ENCODE peak calls at places on chromosomes 16 and 17, in ten cellular contexts. B is dorsolateral prefrontal cortex; N is sigmoid colon; A is Peyer's patch; T is HL-60; I is kidney epithelial cell; W is CD8-positive, alpha-beta T cell; Z is fibroblast of the aortic adventitia; P is endothelial cell; E is fibroblast of lung. G is an unnamed sample.

GRCh38 chr16:87855852-87856715 is 13.2 kb downstream of the SLC7A5 start:
- DNase-seq in B (no peak), N (peak; percentile 91), A (peak; percentile 66), T (no peak), I (no peak), W (no peak), Z (no peak), P (no peak), E (peak; percentile 56), G (no peak)

GRCh38 chr16:89076159-89076558 is 17.5 kb upstream of the ACSF3 start:
- DNase-seq in B (no peak), N (no peak), A (no peak), T (no peak), I (no peak), W (no peak), Z (no peak), P (no peak), E (no peak), G (no peak)

GRCh38 chr16:88195021-88195581 is 187.7 kb upstream of the ZNF469 start:
- DNase-seq in B (no peak), N (peak; percentile 79), A (no peak), T (no peak), I (no peak), W (no peak), Z (no peak), P (no peak), E (peak; percentile 87), G (peak; percentile 73)

GRCh38 chr17:17839792-17840707 is 3.3 kb upstream of the SREBF1 start:
- DNase-seq in B (peak; percentile 81), N (peak; percentile 95), A (peak; percentile 97), T (peak; percentile 75), I (peak; percentile 58), W (peak; percentile 81), Z (peak; percentile 85), P (peak; percentile 84), E (peak; percentile 90), G (peak; percentile 92)

GRCh38 chr16:23280483-23280967 is 21.6 kb upstream of the SCNN1B start:
- DNase-seq in B (no peak), N (no peak), A (no peak), T (no peak), I (peak; percentile 53), W (no peak), Z (no peak), P (no peak), E (no peak), G (no peak)

GRCh38 chr16:25289466-25289865 is 31.8 kb upstream of the ZKSCAN2 start:
- DNase-seq in B (no peak), N (no peak), A (no peak), T (no peak), I (no peak), W (no peak), Z (no peak), P (no peak), E (no peak), G (no peak)

GRCh38 chr17:82861393-82861775 is 21.6 kb upstream of the ZNF750 start:
- DNase-seq in B (no peak), N (no peak), A (peak; percentile 41), T (no peak), I (no peak), W (no peak), Z (no peak), P (no peak), E (no peak), G (no peak)

GRCh38 chr17:68328676-68329075 is 37.4 kb downstream of the ARSG start:
- DNase-seq in B (no peak), N (no peak), A (no peak), T (no peak), I (no peak), W (no peak), Z (no peak), P (no peak), E (no peak), G (no peak)

GRCh38 chr17:50199651-50200446 is 1.6 kb downstream of the COL1A1 start:
- DNase-seq in B (no peak), N (peak; percentile 99), A (peak; percentile 80), T (no peak), I (no peak), W (peak; percentile 79), Z (peak; percentile 99), P (peak; percentile 59), E (peak; percentile 99), G (peak; percentile 95)

GRCh38 chr17:44354582-44355309 is 8.9 kb downstream of the FAM171A2 start:
- DNase-seq in B (no peak), N (no peak), A (peak; percentile 55), T (no peak), I (no peak), W (peak; percentile 74), Z (no peak), P (peak; percentile 84), E (no peak), G (no peak)

GRCh38 chr16:58563775-58564174 is 48.5 kb downstream of the SETD6 start:
- DNase-seq in B (no peak), N (no peak), A (no peak), T (peak; percentile 15), I (no peak), W (no peak), Z (no peak), P (no peak), E (no peak), G (no peak)

DNA sequence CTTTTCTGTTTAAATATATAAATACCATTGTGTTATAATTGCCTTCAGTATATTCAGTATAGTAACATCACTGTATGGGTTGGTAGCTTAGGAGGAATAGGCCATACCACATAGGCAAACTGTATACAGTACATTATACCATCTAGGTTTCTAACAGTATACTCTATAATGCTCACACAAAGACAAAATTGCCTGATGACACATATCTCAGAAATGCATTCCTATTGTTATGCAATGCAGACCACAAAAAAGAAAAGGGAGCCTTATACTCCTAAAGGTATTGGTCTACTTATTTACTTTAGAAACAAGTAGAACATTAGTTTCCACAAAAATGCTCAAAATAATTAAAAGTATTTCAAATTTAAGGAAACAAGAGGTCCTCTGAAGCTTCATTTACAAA is 47.9 kb downstream of the SETD6 start:
- DNase-seq in B (no peak), N (no peak), A (no peak), T (no peak), I (peak; percentile 26), W (no peak), Z (peak; percentile 75), P (no peak), E (peak; percentile 33), G (no peak)
- TF ChIP-seq CTCF in B (no peak), N (no peak), A (no peak), T (no peak), I (no peak), W (no peak), Z (no peak), P (no peak), E (no peak), G (no peak)

GRCh38 chr16:1528921-1529537 is 4.4 kb upstream of the TMEM204 start:
- DNase-seq in B (no peak), N (no peak), A (no peak), T (no peak), I (no peak), W (no peak), Z (no peak), P (no peak), E (no peak), G (no peak)
- TF ChIP-seq CTCF in B (no peak), N (no peak), A (no peak), T (no peak), I (no peak), W (no peak), Z (no peak), P (no peak), E (no peak), G (no peak)

DNA sequence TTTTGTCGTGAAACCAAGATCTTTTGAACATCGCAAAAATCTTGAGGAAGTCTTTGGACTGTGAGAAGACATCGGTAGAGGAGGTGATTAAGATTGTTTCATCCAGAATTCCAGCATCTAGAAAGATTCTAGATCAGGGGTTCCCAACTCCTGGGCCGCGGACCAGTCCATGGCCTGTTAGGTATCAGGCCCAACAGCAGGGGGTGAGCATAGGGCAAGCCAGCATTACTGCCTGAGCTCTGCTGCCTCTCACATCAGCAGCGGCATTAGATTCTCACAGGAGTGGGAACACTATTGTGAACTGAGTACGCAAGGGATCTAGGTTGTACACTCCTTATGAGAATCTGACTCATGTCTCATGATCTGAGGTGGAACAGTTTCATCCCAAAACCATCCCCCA is 600.6 kb upstream of the CDH11 start:
- DNase-seq in B (no peak), N (no peak), A (no peak), T (no peak), I (no peak), W (no peak), Z (no peak), P (no peak), E (no peak), G (no peak)
- TF ChIP-seq CTCF in B (no peak), N (no peak), A (no peak), T (no peak), I (no peak), W (no peak), Z (no peak), P (no peak), E (no peak), G (no peak)

GRCh38 chr16:85633438-85633743 is 20.3 kb downstream of the GSE1 start:
- DNase-seq in B (no peak), N (no peak), A (no peak), T (no peak), I (no peak), W (no peak), Z (no peak), P (no peak), E (no peak), G (no peak)

GRCh38 chr16:85636234-85636812 is 23.2 kb downstream of the GSE1 start:
- DNase-seq in B (no peak), N (no peak), A (no peak), T (no peak), I (no peak), W (no peak), Z (no peak), P (no peak), E (no peak), G (no peak)

GRCh38 chr16:85633888-85634287 is 20.8 kb downstream of the GSE1 start:
- DNase-seq in B (no peak), N (no peak), A (no peak), T (no peak), I (no peak), W (no peak), Z (no peak), P (no peak), E (no peak), G (no peak)

GRCh38 chr16:85635545-85636140 is 22.5 kb downstream of the GSE1 start:
- DNase-seq in B (no peak), N (no peak), A (no peak), T (no peak), I (no peak), W (no peak), Z (no peak), P (no peak), E (no peak), G (no peak)

DNA sequence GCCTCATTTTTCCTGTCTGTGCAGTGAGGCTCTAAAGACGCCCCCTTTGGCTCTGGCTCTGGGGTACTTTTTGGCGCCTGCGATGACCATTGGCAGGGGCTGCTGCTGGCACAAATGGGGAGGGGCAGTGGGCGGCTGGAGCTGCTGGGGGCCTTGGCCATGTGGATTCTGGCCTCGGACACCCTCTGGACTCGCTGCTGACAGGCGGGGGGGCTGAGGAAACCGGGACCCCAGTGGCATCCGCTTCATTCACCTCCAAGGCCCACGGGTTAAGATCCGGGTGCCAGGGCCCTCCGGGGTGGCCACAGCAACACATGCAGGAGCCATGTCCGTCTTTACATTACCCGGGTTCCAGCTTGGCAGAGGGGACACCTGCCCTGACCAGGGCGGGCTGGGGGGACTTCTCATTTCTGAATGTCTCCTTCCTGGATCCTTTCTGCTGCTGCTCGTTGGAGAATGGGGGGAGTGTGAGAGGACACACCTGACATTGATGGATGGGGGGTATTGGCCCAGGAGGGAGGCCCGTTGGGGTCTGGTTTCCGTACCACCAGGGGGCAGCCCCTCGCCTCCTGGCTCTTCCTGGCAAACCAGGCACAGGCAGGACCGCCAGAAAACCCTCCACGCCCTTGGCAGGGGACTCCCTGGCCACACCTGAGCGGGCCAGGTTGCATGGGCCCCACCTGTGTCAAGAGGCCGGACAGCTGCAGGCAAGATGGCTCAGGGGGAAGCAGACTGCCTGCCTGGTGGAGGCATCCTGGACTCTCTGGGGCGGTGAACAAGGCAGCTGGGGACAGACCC is 21.8 kb downstream of the GSE1 start:
- DNase-seq in B (no peak), N (no peak), A (no peak), T (no peak), I (no peak), W (no peak), Z (no peak), P (peak; percentile 38), E (no peak), G (no peak)
- TF ChIP-seq CTCF in B (no peak), N (no peak), A (no peak), T (no peak), I (peak; percentile 31), W (no peak), Z (no peak), P (peak; percentile 11), E (peak; percentile 20), G (peak; percentile 9)